ENCODE peak calls at places on chromosome 21, in six cellular contexts. J is KBM-7, F is midbrain, N is HCEC 1CT, U is Peyer's patch, R is pancreas. M is an unnamed sample.

GRCh38 chr21:32367158-32367557 is 25.7 kb downstream of the URB1 start:
- DNase-seq in J (no peak), F (no peak), N (no peak), U (no peak), R (no peak), M (no peak)

GRCh38 chr21:32941263-32941662 is 84.5 kb upstream of the OLIG2 start:
- DNase-seq in J (no peak), F (no peak), N (no peak), U (no peak), R (no peak), M (no peak)

GRCh38 chr21:28742527-28742926 is 250.2 kb downstream of the LTN1 start:
- DNase-seq in J (no peak), F (no peak), N (peak), U (no peak), R (no peak), M (no peak)

GRCh38 chr21:18801468-18801867 is 397.9 kb upstream of the TMPRSS15 start:
- DNase-seq in J (no peak), F (no peak), N (no peak), U (peak), R (no peak), M (peak)

GRCh38 chr21:46375560-46376230 is 51.7 kb downstream of the PCNT start:
- DNase-seq in J (no peak), F (no peak), N (no peak), U (no peak), R (no peak), M (no peak)

GRCh38 chr21:42514883-42515228 is 1.2 kb downstream of the SLC37A1 start:
- DNase-seq in J (no peak), F (no peak), N (no peak), U (no peak), R (no peak), M (no peak)

GRCh38 chr21:45354970-45355369 is 50.0 kb upstream of the COL18A1 start:
- DNase-seq in J (no peak), F (no peak), N (no peak), U (no peak), R (no peak), M (no peak)

GRCh38 chr21:15084668-15085067 is 19.9 kb upstream of the NRIP1 start:
- DNase-seq in J (no peak), F (no peak), N (no peak), U (no peak), R (peak), M (no peak)

GRCh38 chr21:44420416-44421205 is 34.7 kb upstream of the LRRC3 start:
- DNase-seq in J (no peak), F (no peak), N (no peak), U (peak), R (no peak), M (no peak)

GRCh38 chr21:29164330-29164942 is 34.0 kb downstream of the MAP3K7CL start:
- DNase-seq in J (peak), F (peak), N (peak), U (no peak), R (no peak), M (peak)

GRCh38 chr21:32192291-32192690 is 86.6 kb downstream of the MIS18A start:
- DNase-seq in J (no peak), F (no peak), N (no peak), U (no peak), R (no peak), M (no peak)

GRCh38 chr21:40300300-40300699 is 433.1 kb downstream of the PCP4 start:
- DNase-seq in J (no peak), F (no peak), N (no peak), U (no peak), R (no peak), M (no peak)

GRCh38 chr21:41403966-41404365 is 22.1 kb upstream of the MX1 start:
- DNase-seq in J (no peak), F (no peak), N (no peak), U (no peak), R (no peak), M (no peak)

GRCh38 chr21:34878940-34879339 is 170.2 kb downstream of the RUNX1 start:
- DNase-seq in J (no peak), F (no peak), N (no peak), U (no peak), R (no peak), M (no peak)

GRCh38 chr21:18249542-18250152 is 5.0 kb downstream of the CHODL start:
- DNase-seq in J (peak), F (no peak), N (no peak), U (no peak), R (no peak), M (no peak)

GRCh38 chr21:37758997-37759396 is 157.3 kb downstream of the KCNJ6 start:
- DNase-seq in J (peak), F (no peak), N (peak), U (peak), R (peak), M (peak)

GRCh38 chr21:28220670-28221069 is 772.0 kb downstream of the LTN1 start:
- DNase-seq in J (no peak), F (no peak), N (no peak), U (no peak), R (no peak), M (no peak)

GRCh38 chr21:34071683-34072082 is 1.7 kb upstream of the MRPS6 start:
- DNase-seq in J (no peak), F (no peak), N (no peak), U (no peak), R (no peak), M (no peak)

M was measured in NB4.